ENCODE peak calls at places on chromosome 21, in five cellular contexts. Y is C1 segment of cervical spinal cord; O is NCI-H446 treated with DMSO at 0.1 percent for 48 hours; K is activated CD4-positive, CD25-positive, alpha-beta regulatory T cell; G is activated T-helper 1 cell treated with anti-CD3 and anti-CD28 coated beads, Interleukin-12 subunit alpha, Interleukin-12 subunit beta, Interleukin-2, Interleukin-4 antibody, amounts not matched to agents 30 ng/mL and 10 ng/mL and 1 ng/mL, durations not matched to agents 14 hours and 24 hours and 36 hours. P is an unnamed sample.

GRCh38 chr21:36557316-36557715 is 77.4 kb upstream of the CLDN14 start:
- DNase-seq in Y (no peak), O (no peak), K (no peak), G (no peak), P (no peak)

GRCh38 chr21:37914211-37914900 is 1.9 kb downstream of the KCNJ6 start:
- DNase-seq in Y (no peak), O (peak), K (no peak), G (no peak), P (no peak)

GRCh38 chr21:45390831-45391742 is 13.9 kb upstream of the COL18A1 start:
- DNase-seq in Y (no peak), O (no peak), K (no peak), G (no peak), P (no peak)

GRCh38 chr21:25094695-25095094 is 512.6 kb downstream of the MRPL39 start:
- DNase-seq in Y (no peak), O (no peak), K (no peak), G (no peak), P (no peak)

GRCh38 chr21:35234725-35235124 is 185.6 kb upstream of the RUNX1 start:
- DNase-seq in Y (no peak), O (no peak), K (no peak), G (no peak), P (no peak)

GRCh38 chr21:36396971-36397370 is 11.8 kb downstream of the CHAF1B start:
- DNase-seq in Y (no peak), O (no peak), K (no peak), G (no peak), P (no peak)

GRCh38 chr21:45278156-45278911 is 9.4 kb downstream of the POFUT2 start:
- DNase-seq in Y (no peak), O (no peak), K (no peak), G (no peak), P (no peak)

GRCh38 chr21:44550807-44551206 is 498 bp downstream of the KRTAP10-2 start:
- DNase-seq in Y (no peak), O (no peak), K (no peak), G (no peak), P (no peak)

GRCh38 chr21:33026878-33027400 is 1.2 kb downstream of the OLIG2 start:
- DNase-seq in Y (no peak), O (no peak), K (no peak), G (no peak), P (no peak)

GRCh38 chr21:45054927-45055612 is 19.3 kb upstream of the ADARB1 start:
- DNase-seq in Y (no peak), O (no peak), K (no peak), G (no peak), P (no peak)

GRCh38 chr21:29342394-29342957 is 43.8 kb downstream of the BACH1 start:
- DNase-seq in Y (peak), O (peak), K (no peak), G (no peak), P (no peak)

GRCh38 chr21:38376235-38376634 is 119.4 kb downstream of the KCNJ15 start:
- DNase-seq in Y (no peak), O (no peak), K (no peak), G (no peak), P (peak)

GRCh38 chr21:33971492-33972013 is 55.9 kb upstream of the ATP5PO start:
- DNase-seq in Y (no peak), O (no peak), K (no peak), G (no peak), P (no peak)

GRCh38 chr21:34884346-34884929 is 164.7 kb downstream of the RUNX1 start:
- DNase-seq in Y (no peak), O (no peak), K (no peak), G (no peak), P (no peak)